ENCODE peak calls at places on chromosomes 1 and 21, in seven cellular contexts. D is fibroblast of lung, C is IMR-90, A is neural progenitor cell, Q is GM23338, E is GM23248, B is SK-N-SH. R is an unnamed sample.

GRCh38 chr1:4307911-4308545 is 346.4 kb upstream of the AJAP1 start:
- DNase-seq in A (no peak), B (no peak), E (no peak), C (no peak), Q (no peak), D (no peak), R (no peak)

GRCh38 chr1:8423702-8424538 is 106.0 kb downstream of the SLC45A1 start:
- DNase-seq in D (peak; percentile 71), E (peak; percentile 78), C (peak; percentile 65), B (peak; percentile 93), A (peak; percentile 90), Q (peak; percentile 87), R (peak; percentile 42)

GRCh38 chr1:117575586-117576225 is 30.1 kb upstream of the TENT5C start:
- DNase-seq in Q (no peak), A (no peak), E (no peak), B (no peak), D (no peak), C (no peak), R (no peak)

GRCh38 chr1:20405893-20406604 is 80.0 kb downstream of the CAMK2N1 start:
- DNase-seq in C (peak; percentile 45), E (peak; percentile 78), Q (peak; percentile 21), D (peak; percentile 58), A (no peak), B (no peak), R (no peak)

GRCh38 chr1:159778266-159778665 is 2.5 kb upstream of the DUSP23 start:
- DNase-seq in B (no peak), Q (no peak), E (no peak), D (no peak), C (no peak), A (no peak), R (no peak)

GRCh38 chr1:197799271-197799670 is 24.0 kb upstream of the DENND1B start:
- DNase-seq in D (peak; percentile 62), Q (no peak), A (no peak), E (peak; percentile 91), B (no peak), C (peak; percentile 88), R (peak; percentile 11)

GRCh38 chr1:210465150-210465549 is 136.4 kb downstream of the HHAT start:
- DNase-seq in Q (no peak), B (no peak), A (no peak), D (no peak), C (no peak), E (no peak), R (no peak)

GRCh38 chr1:61892977-61893376 is 150.7 kb downstream of the PATJ start:
- DNase-seq in D (no peak), E (no peak), A (no peak), B (no peak), Q (no peak), C (no peak), R (peak; percentile 19)

GRCh38 chr21:31766895-31767294 is 35.0 kb upstream of the SCAF4 start:
- DNase-seq in A (no peak), B (no peak), Q (no peak), C (no peak), D (no peak), E (no peak), R (no peak)

GRCh38 chr1:8985915-8986813 is 40.1 kb downstream of the SLC2A7 start:
- DNase-seq in Q (no peak), E (peak; percentile 98), B (no peak), A (no peak), C (peak; percentile 95), D (peak; percentile 88), R (peak; percentile 91)

GRCh38 chr21:45642122-45642813 is 1.3 kb upstream of the PCBP3 start:
- DNase-seq in B (no peak), D (peak; percentile 31), C (no peak), Q (peak; percentile 45), A (peak; percentile 66), E (peak; percentile 15), R (no peak)

GRCh38 chr1:94385354-94385947 is 32.7 kb upstream of the ABCD3 start:
- DNase-seq in C (no peak), E (no peak), D (no peak), B (no peak), A (no peak), Q (no peak), R (no peak)
- H2AFZ ChIP-seq in C (no peak overlapping the region), E (no peak overlapping the region), D (no peak overlapping the region), B (no peak overlapping the region), A (peak overlapping the region; percentile 89), Q (peak overlapping the region; percentile 86), R (no peak overlapping the region)

GRCh38 chr1:170863600-170863999 is 71.7 kb upstream of the MROH9 start:
- DNase-seq in Q (no peak), D (no peak), B (no peak), A (no peak), C (no peak), E (peak; percentile 8), R (no peak)

GRCh38 chr1:170864238-170864637 is 71.1 kb upstream of the MROH9 start:
- DNase-seq in C (peak; percentile 3), B (no peak), Q (no peak), D (peak; percentile 75), E (peak; percentile 14), A (no peak), R (no peak)

GRCh38 chr1:170866646-170867045 is 68.7 kb upstream of the MROH9 start:
- DNase-seq in Q (no peak), B (no peak), D (no peak), E (no peak), C (no peak), A (no peak), R (no peak)

DNA sequence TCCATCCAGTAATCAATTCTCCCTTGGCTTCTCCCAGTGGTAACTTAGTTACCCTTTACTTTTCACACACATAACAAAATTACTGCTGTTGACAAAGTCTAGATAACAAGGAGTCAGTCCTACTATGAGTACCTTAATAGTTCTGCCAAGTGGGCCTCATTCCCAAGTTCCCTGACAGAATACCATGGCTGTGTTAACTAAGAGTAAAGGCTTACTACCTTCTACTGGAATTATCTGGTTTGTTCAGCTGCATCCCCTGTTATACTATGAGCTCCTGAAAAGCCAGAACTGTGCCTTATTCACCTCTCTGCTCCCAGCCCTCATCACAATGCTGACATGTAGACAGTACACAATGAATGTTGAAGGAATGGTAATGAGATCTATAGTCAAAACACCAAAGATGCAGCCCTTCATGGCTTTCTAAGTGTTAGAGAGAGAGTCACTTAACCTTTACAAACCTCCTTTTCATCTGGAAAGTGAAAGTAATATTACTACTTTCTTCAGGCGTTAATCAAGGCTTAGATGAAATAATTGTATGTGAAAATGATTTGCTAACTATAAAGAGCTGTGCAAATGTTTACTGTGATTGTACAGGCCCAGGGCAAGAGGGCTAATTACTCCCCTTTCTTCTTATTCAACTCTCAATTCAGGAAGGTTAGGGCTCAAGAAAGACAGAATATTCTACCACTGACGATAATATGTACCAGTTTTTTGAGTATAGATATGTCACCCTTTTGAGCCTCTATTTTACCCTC is 70.4 kb upstream of the MROH9 start:
- DNase-seq in D (no peak), C (no peak), E (no peak), Q (no peak), A (no peak), B (no peak), R (no peak)
- H2AFZ ChIP-seq in D (peak overlapping the region; percentile 68), C (no peak overlapping the region), E (no peak overlapping the region), Q (no peak overlapping the region), A (no peak overlapping the region), B (peak overlapping the region; percentile 18), R (no peak overlapping the region)

DNA sequence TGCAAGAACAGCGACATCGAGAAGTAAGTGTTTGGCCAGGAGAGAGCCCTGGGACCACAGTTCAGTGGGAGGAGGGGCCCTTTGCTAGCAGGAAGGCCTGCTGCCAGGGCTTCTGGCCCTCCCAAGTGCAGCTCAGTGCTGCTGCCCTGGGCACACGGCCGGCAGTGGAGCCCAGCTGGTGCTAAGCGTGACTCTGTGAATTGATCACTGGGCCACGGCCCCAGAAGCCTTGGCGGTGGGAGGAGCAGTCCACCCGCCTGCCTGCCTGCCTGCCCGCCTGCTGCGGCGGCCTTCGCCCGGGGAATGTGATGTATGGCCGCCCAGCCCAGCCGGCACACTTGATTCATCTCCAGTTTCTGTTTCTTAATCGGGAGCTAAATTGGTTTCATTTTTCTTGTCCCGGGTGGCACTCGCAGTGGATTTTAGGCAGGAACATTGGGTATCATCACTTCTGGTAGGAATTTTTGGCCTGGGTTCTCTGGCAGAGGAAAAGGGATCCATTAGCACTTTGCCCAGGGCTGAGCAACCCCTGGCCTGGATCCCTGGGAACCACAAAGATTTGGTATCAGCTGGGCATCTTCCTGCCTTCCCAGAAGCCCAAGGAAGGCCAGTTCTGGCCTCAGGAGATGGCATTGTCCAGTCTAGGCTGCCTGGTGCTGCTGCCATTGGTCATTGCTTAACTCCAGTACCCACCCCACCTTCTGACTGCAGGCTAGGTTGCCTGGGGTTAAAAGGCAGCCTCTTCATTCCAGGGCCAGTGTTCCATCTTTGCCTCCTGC is 28.6 kb downstream of the TMEM53 start:
- DNase-seq in Q (no peak), D (peak; percentile 90), A (no peak), C (peak; percentile 73), B (no peak), E (peak; percentile 88), R (no peak)
- H2AFZ ChIP-seq in Q (no peak overlapping the region), D (no peak overlapping the region), A (no peak overlapping the region), C (peak overlapping the region; percentile 64), B (no peak overlapping the region), E (peak overlapping the region; percentile 50), R (no peak overlapping the region)

DNA sequence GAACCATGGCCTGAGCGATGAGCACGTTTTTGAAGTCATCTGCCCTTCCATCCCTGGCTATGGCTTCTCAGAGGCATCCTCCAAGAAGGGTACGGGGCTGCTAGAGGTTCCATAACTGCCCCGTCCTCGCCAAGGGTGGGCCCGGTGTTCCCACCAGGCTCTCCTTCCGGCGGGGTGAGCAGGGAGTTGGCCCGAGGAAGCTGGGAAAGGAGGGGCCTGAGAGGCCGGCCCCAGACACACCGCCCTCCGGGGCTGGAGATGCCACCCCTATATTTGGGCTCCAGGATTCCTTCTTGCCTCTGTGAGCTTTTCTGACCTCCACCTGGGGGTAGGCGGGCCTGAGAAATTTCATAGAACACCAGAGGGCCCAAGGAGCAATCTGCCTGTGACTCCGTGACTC is 28.9 kb downstream of the EPHX1 start:
- DNase-seq in Q (no peak), A (no peak), E (no peak), D (no peak), C (no peak), B (no peak), R (no peak)
- H2AFZ ChIP-seq in Q (no peak overlapping the region), A (no peak overlapping the region), E (no peak overlapping the region), D (no peak overlapping the region), C (no peak overlapping the region), B (no peak overlapping the region), R (no peak overlapping the region)

GRCh38 chr1:153506831-153507413 is 28.9 kb downstream of the S100A6 start:
- DNase-seq in D (peak; percentile 98), C (peak; percentile 91), Q (no peak), E (peak; percentile 95), B (no peak), A (no peak), R (peak; percentile 56)
- H2AFZ ChIP-seq in D (peak overlapping the region; percentile 3), C (peak overlapping the region; percentile 86), Q (peak overlapping the region; percentile 52), E (peak overlapping the region; percentile 73), B (peak overlapping the region; percentile 58), A (no peak overlapping the region), R (peak overlapping the region; percentile 35)

GRCh38 chr1:152107984-152108898 is 7.0 kb downstream of the TCHH start:
- DNase-seq in B (no peak), E (peak; percentile 77), C (peak; percentile 46), A (peak; percentile 4), Q (peak; percentile 78), D (peak; percentile 82), R (peak; percentile 98)
- H2AFZ ChIP-seq in B (peak overlapping the region; percentile 59), E (peak overlapping the region; percentile 83), C (peak overlapping the region; percentile 73), A (no peak overlapping the region), Q (peak overlapping the region; percentile 80), D (no peak overlapping the region), R (no peak overlapping the region)

GRCh38 chr1:29584362-29584761 is 348.0 kb downstream of the PTPRU start:
- DNase-seq in C (no peak), D (no peak), E (no peak), A (no peak), Q (no peak), B (no peak), R (no peak)
- H2AFZ ChIP-seq in C (no peak overlapping the region), D (no peak overlapping the region), E (no peak overlapping the region), A (no peak overlapping the region), Q (no peak overlapping the region), B (no peak overlapping the region), R (no peak overlapping the region)